ENCODE peak calls at places on chromosomes 6 and 20, in seven cellular contexts. Y, E, B, G, H, F and P are unnamed samples.

GRCh38 chr20:39263076-39263475 is 300.9 kb downstream of the DHX35 start:
- DNase-seq in Y (no peak), E (no peak), B (no peak), G (no peak), H (no peak), F (no peak), P (no peak)

GRCh38 chr20:23782366-23782983 is 31.7 kb upstream of the CST1 start:
- DNase-seq in Y (peak), E (no peak), B (peak), G (no peak), H (peak), F (no peak), P (no peak)

GRCh38 chr6:118660218-118660569 is 8.8 kb upstream of the CEP85L start:
- DNase-seq in Y (peak), E (peak), B (no peak), G (peak), H (peak), F (no peak), P (no peak)

GRCh38 chr20:46394872-46395470 is 11.4 kb downstream of the ELMO2 start:
- DNase-seq in Y (no peak), E (no peak), B (no peak), G (no peak), H (no peak), F (no peak), P (no peak)

GRCh38 chr20:59064214-59064722 is 21.7 kb upstream of the PRELID3B start:
- DNase-seq in Y (no peak), E (no peak), B (no peak), G (no peak), H (no peak), F (no peak), P (no peak)

GRCh38 chr20:25248501-25249172 is 752 bp downstream of the PYGB start:
- DNase-seq in Y (peak), E (no peak), B (peak), G (peak), H (no peak), F (peak), P (peak)

GRCh38 chr6:26172496-26172958 is 85.3 kb downstream of the HFE start:
- DNase-seq in Y (peak), E (no peak), B (no peak), G (no peak), H (peak), F (no peak), P (no peak)

GRCh38 chr20:3766832-3767433 is 620 bp downstream of the ADISSP start:
- DNase-seq in Y (no peak), E (no peak), B (no peak), G (no peak), H (no peak), F (no peak), P (no peak)

GRCh38 chr6:75579951-75580350 is 21.7 kb upstream of the SENP6 start:
- DNase-seq in Y (no peak), E (no peak), B (no peak), G (no peak), H (no peak), F (no peak), P (no peak)

GRCh38 chr6:25315778-25316177 is 36.6 kb downstream of the CARMIL1 start:
- DNase-seq in Y (no peak), E (no peak), B (no peak), G (no peak), H (no peak), F (no peak), P (no peak)

GRCh38 chr20:20213722-20214121 is 154.2 kb upstream of the INSM1 start:
- DNase-seq in Y (no peak), E (no peak), B (no peak), G (no peak), H (no peak), F (no peak), P (no peak)

GRCh38 chr6:126481319-126481718 is 141.4 kb downstream of the CENPW start:
- DNase-seq in Y (no peak), E (no peak), B (no peak), G (no peak), H (no peak), F (no peak), P (no peak)

GRCh38 chr6:71127374-71127773 is 161.2 kb upstream of the OGFRL1 start:
- DNase-seq in Y (no peak), E (no peak), B (no peak), G (no peak), H (no peak), F (no peak), P (no peak)

GRCh38 chr6:167996424-167997199 is 859 bp upstream of the KIF25 start:
- DNase-seq in Y (no peak), E (no peak), B (no peak), G (no peak), H (no peak), F (peak), P (no peak)

GRCh38 chr6:168035098-168035660 is 37.7 kb downstream of the KIF25 start:
- DNase-seq in Y (peak), E (no peak), B (peak), G (no peak), H (peak), F (peak), P (no peak)

GRCh38 chr20:41249781-41250281 is 67.7 kb downstream of the ZHX3 start:
- DNase-seq in Y (peak), E (no peak), B (no peak), G (no peak), H (no peak), F (no peak), P (no peak)

GRCh38 chr6:57257911-57258541 is 35.9 kb upstream of the RAB23 start:
- DNase-seq in Y (peak), E (no peak), B (no peak), G (no peak), H (no peak), F (no peak), P (no peak)

GRCh38 chr6:145116591-145117178 is 618.6 kb downstream of the EPM2A start:
- DNase-seq in Y (no peak), E (no peak), B (no peak), G (no peak), H (no peak), F (no peak), P (no peak)

GRCh38 chr20:40154514-40154913 is 534.5 kb downstream of the MAFB start:
- DNase-seq in Y (no peak), E (no peak), B (no peak), G (no peak), H (no peak), F (no peak), P (no peak)

GRCh38 chr6:77926198-77926752 is 273.4 kb downstream of the MEI4 start:
- DNase-seq in Y (peak), E (no peak), B (no peak), G (no peak), H (no peak), F (no peak), P (no peak)

GRCh38 chr20:44019638-44020335 is 105.1 kb downstream of the TOX2 start:
- DNase-seq in Y (peak), E (no peak), B (no peak), G (no peak), H (no peak), F (no peak), P (peak)

GRCh38 chr6:33314515-33314942 is 651 bp upstream of the TAPBP start:
- DNase-seq in Y (peak), E (peak), B (peak), G (peak), H (peak), F (peak), P (peak)

GRCh38 chr6:149964243-149965190 is 774 bp downstream of the ULBP1 start:
- DNase-seq in Y (peak), E (no peak), B (no peak), G (no peak), H (no peak), F (no peak), P (peak)

GRCh38 chr6:133890941-133891813 is 2.3 kb downstream of the TCF21 start:
- DNase-seq in Y (peak), E (peak), B (peak), G (no peak), H (peak), F (peak), P (no peak)

GRCh38 chr6:149015877-149016525 is 269.2 kb downstream of the UST start:
- DNase-seq in Y (peak), E (no peak), B (no peak), G (no peak), H (no peak), F (no peak), P (no peak)

GRCh38 chr20:2234788-2235187 is 61.0 kb upstream of the TGM3 start:
- DNase-seq in Y (no peak), E (peak), B (no peak), G (no peak), H (no peak), F (no peak), P (no peak)

GRCh38 chr20:38680492-38681118 is 43.7 kb upstream of the SLC32A1 start:
- DNase-seq in Y (peak), E (no peak), B (no peak), G (no peak), H (peak), F (no peak), P (no peak)

GRCh38 chr20:63446174-63447024 is 26.1 kb downstream of the KCNQ2 start:
- DNase-seq in Y (no peak), E (no peak), B (no peak), G (no peak), H (no peak), F (no peak), P (no peak)

GRCh38 chr20:12394786-12395185 is 477.1 kb downstream of the BTBD3 start:
- DNase-seq in Y (no peak), E (no peak), B (no peak), G (no peak), H (no peak), F (no peak), P (no peak)

GRCh38 chr6:26468829-26469228 is 11.1 kb downstream of the BTN2A1 start:
- DNase-seq in Y (no peak), E (no peak), B (no peak), G (no peak), H (no peak), F (no peak), P (no peak)

GRCh38 chr6:41548841-41549642 is 2.9 kb downstream of the FOXP4 start:
- DNase-seq in Y (no peak), E (no peak), B (no peak), G (no peak), H (no peak), F (no peak), P (no peak)

GRCh38 chr20:34110025-34111013 is 1.7 kb downstream of the EIF2S2 start:
- DNase-seq in Y (peak), E (no peak), B (no peak), G (no peak), H (no peak), F (no peak), P (no peak)

GRCh38 chr6:11197175-11197535 is 35.3 kb downstream of the NEDD9 start:
- DNase-seq in Y (peak), E (no peak), B (no peak), G (no peak), H (no peak), F (no peak), P (no peak)

GRCh38 chr20:43446361-43446879 is 11.3 kb upstream of the SRSF6 start:
- DNase-seq in Y (peak), E (no peak), B (no peak), G (no peak), H (no peak), F (no peak), P (no peak)

GRCh38 chr20:1001981-1002681 is at the start of gene RSPO4:
- DNase-seq in Y (no peak), E (no peak), B (no peak), G (no peak), H (no peak), F (peak), P (no peak)

GRCh38 chr6:83597511-83597910 is 85.2 kb downstream of the PRSS35 start:
- DNase-seq in Y (no peak), E (no peak), B (no peak), G (no peak), H (no peak), F (no peak), P (no peak)

GRCh38 chr20:38153011-38153329 is 12.1 kb downstream of the TGM2 start:
- DNase-seq in Y (peak), E (no peak), B (peak), G (no peak), H (no peak), F (no peak), P (no peak)